ENCODE peak calls at places on chromosomes 12 and 14, in four cellular contexts. I, T, E and W are unnamed samples.

GRCh38 chr12:96648941-96649340 is 159.6 kb downstream of the CFAP54 start:
- DNase-seq in E (no peak), I (no peak), T (no peak), W (no peak)

GRCh38 chr14:97603201-97603600 is 806.0 kb downstream of the VRK1 start:
- DNase-seq in T (no peak), E (no peak), I (no peak), W (no peak)

GRCh38 chr12:128844031-128844635 is 9.1 kb upstream of the GLT1D1 start:
- DNase-seq in E (peak), T (no peak), I (peak), W (no peak)

GRCh38 chr12:48978291-48978740 is at the start of gene WNT1:
- DNase-seq in I (peak), T (no peak), E (no peak), W (no peak)

GRCh38 chr14:55122441-55122986 is 6.5 kb upstream of the LGALS3 start:
- DNase-seq in I (no peak), E (no peak), T (peak), W (no peak)

GRCh38 chr12:59843260-59843843 is 247.5 kb downstream of the SLC16A7 start:
- DNase-seq in I (no peak), T (no peak), E (no peak), W (no peak)

GRCh38 chr12:124194521-124195225 is 100.2 kb upstream of the RFLNA start:
- DNase-seq in E (no peak), I (no peak), T (no peak), W (no peak)

GRCh38 chr12:2686280-2686646 is 108.5 kb upstream of the FKBP4 start:
- DNase-seq in T (no peak), E (peak), I (no peak), W (no peak)

GRCh38 chr14:74960702-74961101 is 5.3 kb upstream of the PGF start:
- DNase-seq in E (no peak), T (peak), I (no peak), W (no peak)

GRCh38 chr12:100503228-100503628 is 29.6 kb downstream of the NR1H4 start:
- DNase-seq in T (no peak), E (no peak), I (no peak), W (no peak)

GRCh38 chr14:23025181-23025788 is 9.4 kb downstream of the PSMB5 start:
- DNase-seq in E (no peak), T (no peak), I (no peak), W (peak)

GRCh38 chr14:34875031-34875922 is at the start of gene BAZ1A:
- DNase-seq in I (peak), T (peak), E (peak), W (peak)

GRCh38 chr14:58191763-58192596 is 8.0 kb upstream of the ACTR10 start:
- DNase-seq in I (no peak), T (no peak), E (no peak), W (no peak)

GRCh38 chr14:98952595-98953325 is 319.2 kb downstream of the BCL11B start:
- DNase-seq in T (no peak), E (no peak), I (no peak), W (peak)

GRCh38 chr12:119988440-119988787 is 622 bp upstream of the BICDL1 start:
- DNase-seq in I (no peak), E (no peak), T (no peak), W (no peak)

GRCh38 chr12:120041386-120042231 is 52.6 kb downstream of the BICDL1 start:
- DNase-seq in T (no peak), E (no peak), I (no peak), W (no peak)

GRCh38 chr12:123529636-123530035 is 3.9 kb downstream of the RILPL1 start:
- DNase-seq in T (no peak), E (no peak), I (no peak), W (no peak)

GRCh38 chr12:124520258-124520657 is 47.2 kb downstream of the NCOR2 start:
- DNase-seq in I (no peak), T (peak), E (no peak), W (no peak)

GRCh38 chr14:75196468-75196867 is 20.1 kb upstream of the TMED10 start:
- DNase-seq in I (no peak), E (no peak), T (no peak), W (no peak)

GRCh38 chr12:52496590-52497071 is 3.6 kb upstream of the KRT6A start:
- DNase-seq in E (no peak), T (no peak), I (peak), W (peak)

GRCh38 chr12:41576925-41577324 is 388.8 kb downstream of the PDZRN4 start:
- DNase-seq in E (no peak), I (peak), T (no peak), W (no peak)

GRCh38 chr12:19757317-19757877 is 318.1 kb downstream of the AEBP2 start:
- DNase-seq in E (no peak), T (no peak), I (peak), W (peak)

GRCh38 chr14:67395086-67395875 is 16.7 kb downstream of the PLEK2 start:
- DNase-seq in T (no peak), I (no peak), E (no peak), W (no peak)

GRCh38 chr14:31204593-31205534 is 2.7 kb downstream of the HECTD1 start:
- DNase-seq in T (no peak), E (no peak), I (no peak), W (no peak)
- H3K4me3 ChIP-seq in T (no peak), E (peak), I (peak), W (peak)

GRCh38 chr14:64914237-64914971 is at the start of gene CHURC1:
- DNase-seq in I (peak), E (peak), T (peak), W (peak)

GRCh38 chr14:64915025-64915424 is 770 bp downstream of the CHURC1 start:
- DNase-seq in T (no peak), E (no peak), I (no peak), W (no peak)

GRCh38 chr14:64919215-64919614 is 5.0 kb downstream of the CHURC1 start:
- DNase-seq in T (no peak), E (no peak), I (no peak), W (no peak)

GRCh38 chr14:64918216-64918615 is 4.0 kb downstream of the CHURC1 start:
- DNase-seq in I (no peak), T (no peak), E (no peak), W (no peak)

GRCh38 chr14:64915797-64916196 is 1.5 kb downstream of the CHURC1 start:
- DNase-seq in I (no peak), T (no peak), E (no peak), W (no peak)
- H3K4me3 ChIP-seq in I (no peak), T (no peak), E (peak), W (peak)

GRCh38 chr12:122399592-122400373 is 22.7 kb downstream of the CLIP1 start:
- DNase-seq in I (peak), E (peak), T (peak), W (peak)
- H3K4me3 ChIP-seq in I (peak), E (peak), T (peak), W (peak)

DNA sequence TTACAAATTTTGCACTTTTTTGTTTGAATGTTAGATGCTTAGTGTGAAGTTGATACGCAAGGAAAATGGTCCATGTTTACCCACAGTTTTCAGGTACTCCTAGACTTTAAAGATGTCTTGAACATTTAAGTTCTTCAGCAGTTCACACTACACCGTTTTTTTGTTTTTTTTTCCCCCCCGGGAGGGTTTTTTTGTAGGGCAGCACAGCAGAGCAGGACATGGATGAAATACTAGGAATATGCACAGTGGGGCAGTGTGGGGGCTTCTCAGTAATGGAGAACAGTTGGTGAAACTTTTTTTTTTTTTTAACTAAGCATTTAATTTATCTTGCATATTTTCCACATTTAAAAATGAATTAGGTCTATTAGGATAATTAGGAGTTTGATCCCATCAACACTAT is 4.9 kb downstream of the RAN start:
- DNase-seq in E (no peak), T (no peak), I (no peak), W (no peak)
- H3K4me3 ChIP-seq in E (no peak), T (no peak), I (no peak), W (no peak)

GRCh38 chr14:102590667-102591099 is 1.8 kb upstream of the RCOR1 start:
- DNase-seq in I (peak), E (peak), T (peak), W (no peak)
- H3K4me3 ChIP-seq in I (peak), E (peak), T (no peak), W (peak)

DNA sequence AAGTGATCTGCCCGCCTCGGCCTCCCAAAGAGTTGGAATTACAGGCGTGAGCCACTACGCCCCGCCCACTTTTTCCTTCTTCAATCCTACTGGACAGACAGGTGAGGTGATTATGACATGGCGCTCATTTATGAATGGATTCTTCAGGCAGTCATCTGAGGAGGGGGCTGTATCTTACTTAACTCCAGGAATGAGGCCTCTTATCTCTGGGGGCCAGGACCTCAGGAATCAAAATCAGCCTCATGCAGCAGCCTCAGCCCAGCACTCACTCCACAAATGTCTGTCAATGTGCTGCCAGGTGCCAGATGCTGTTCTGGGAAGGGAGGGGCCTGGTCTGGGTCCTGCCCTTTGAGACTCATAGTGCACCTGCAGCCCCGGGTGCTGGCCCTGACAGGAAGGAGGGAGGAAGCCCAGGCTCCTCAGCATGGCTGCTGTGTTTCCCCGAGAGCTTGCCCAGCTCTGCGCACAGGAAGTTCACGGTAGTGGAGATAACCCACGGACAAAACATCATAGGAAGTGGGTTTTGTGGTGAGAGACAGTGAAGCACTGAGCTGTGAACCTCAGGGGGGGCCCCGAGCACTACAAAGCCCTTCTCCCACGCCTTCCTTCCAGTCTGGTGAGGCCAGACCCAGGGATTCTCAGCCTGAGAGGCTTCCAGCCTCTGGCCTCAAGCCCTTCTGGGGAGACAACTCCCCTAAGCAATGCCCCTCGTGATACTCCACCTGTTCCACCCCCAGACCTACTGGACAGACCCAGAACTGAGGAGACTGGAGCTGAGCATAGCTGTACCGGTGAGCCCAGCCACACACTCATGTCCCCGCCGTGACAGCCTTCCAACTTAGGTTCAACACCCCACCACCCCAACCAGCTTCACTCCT is 22.3 kb downstream of the GALNT6 start:
- DNase-seq in E (peak), T (peak), I (peak), W (no peak)
- H3K4me3 ChIP-seq in E (peak), T (no peak), I (no peak), W (no peak)

GRCh38 chr14:37590810-37591139 is 4.3 kb downstream of the FOXA1 start:
- DNase-seq in T (no peak), I (no peak), E (no peak), W (no peak)
- H3K4me3 ChIP-seq in T (no peak), I (peak), E (no peak), W (no peak)

GRCh38 chr14:73752297-73752992 is 38.3 kb upstream of the PNMA1 start:
- DNase-seq in I (peak), E (peak), T (peak), W (peak)
- H3K4me3 ChIP-seq in I (no peak), E (peak), T (no peak), W (no peak)

DNA sequence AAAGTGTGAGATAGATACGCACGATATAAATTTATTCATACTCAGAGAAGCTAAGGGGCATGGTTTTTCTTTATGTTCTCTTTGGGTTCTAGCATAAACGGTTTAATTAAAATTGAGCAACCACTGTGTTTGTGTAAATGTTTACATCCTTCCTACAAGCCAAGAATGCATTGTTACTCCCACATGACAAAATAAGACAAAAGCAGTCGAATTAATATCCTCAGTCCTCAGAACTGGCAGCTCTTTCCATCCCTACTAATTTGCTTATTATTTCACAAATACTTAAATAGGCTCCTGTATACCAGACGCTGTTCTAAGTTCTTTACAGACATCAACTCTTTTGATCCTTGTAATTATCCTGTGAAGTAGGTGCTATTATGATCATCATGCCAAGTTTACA is 32.0 kb downstream of the SSPN start:
- DNase-seq in T (no peak), E (no peak), I (no peak), W (no peak)
- H3K4me3 ChIP-seq in T (no peak), E (no peak), I (peak), W (no peak)